ENCODE peak calls at places on chromosomes 7 and 10, in nine cellular contexts. L is cardiac fibroblast, X is body of pancreas, S is esophagus squamous epithelium, O is AG04450, G is HL-60, M is dorsolateral prefrontal cortex, R is left lung, D is breast epithelium. N is an unnamed sample.

GRCh38 chr7:106927541-106927940 is 62.5 kb downstream of the PIK3CG start:
- DNase-seq in L (no peak), X (no peak), S (no peak), O (no peak), G (no peak), M (no peak), R (no peak), D (no peak), N (no peak)

GRCh38 chr7:80929619-80930018 is 10.8 kb upstream of the SEMA3C start:
- DNase-seq in L (no peak), X (no peak), S (no peak), O (no peak), G (no peak), M (no peak), R (no peak), D (no peak), N (no peak)

GRCh38 chr10:97640868-97641811 is 669 bp downstream of the PI4K2A start:
- DNase-seq in L (peak), X (peak), S (no peak), O (peak), G (peak), M (peak), R (no peak), D (no peak), N (peak)

GRCh38 chr7:45033261-45033930 is 33.4 kb downstream of the CCM2 start:
- DNase-seq in L (no peak), X (no peak), S (no peak), O (no peak), G (no peak), M (no peak), R (no peak), D (no peak), N (peak)

GRCh38 chr7:50555594-50556140 is 9.5 kb downstream of the DDC start:
- DNase-seq in L (no peak), X (no peak), S (no peak), O (no peak), G (no peak), M (no peak), R (no peak), D (no peak), N (no peak)

GRCh38 chr7:25857376-25858067 is 294.5 kb upstream of the NFE2L3 start:
- DNase-seq in L (peak), X (peak), S (no peak), O (no peak), G (peak), M (no peak), R (no peak), D (no peak), N (peak)

GRCh38 chr10:95559466-95559865 is 1.7 kb downstream of the SORBS1 start:
- DNase-seq in L (no peak), X (no peak), S (no peak), O (no peak), G (no peak), M (no peak), R (no peak), D (no peak), N (no peak)

GRCh38 chr10:89062861-89063260 is 72.3 kb downstream of the FAS start:
- DNase-seq in L (peak), X (no peak), S (no peak), O (no peak), G (no peak), M (no peak), R (no peak), D (no peak), N (no peak)

GRCh38 chr10:78332013-78332412 is 298.4 kb downstream of the RPS24 start:
- DNase-seq in L (no peak), X (peak), S (no peak), O (no peak), G (no peak), M (no peak), R (no peak), D (no peak), N (no peak)

GRCh38 chr7:66250711-66251110 is 45.6 kb downstream of the TPST1 start:
- DNase-seq in L (peak), X (no peak), S (no peak), O (peak), G (no peak), M (no peak), R (no peak), D (no peak), N (peak)

GRCh38 chr7:50303894-50304157 is 690 bp upstream of the IKZF1 start:
- DNase-seq in L (no peak), X (no peak), S (no peak), O (no peak), G (no peak), M (no peak), R (peak), D (no peak), N (peak)

GRCh38 chr10:85789125-85789524 is 577.5 kb downstream of the GRID1 start:
- DNase-seq in L (no peak), X (no peak), S (no peak), O (no peak), G (no peak), M (no peak), R (no peak), D (no peak), N (no peak)

GRCh38 chr10:78081292-78081691 is 47.6 kb downstream of the RPS24 start:
- DNase-seq in L (no peak), X (no peak), S (no peak), O (no peak), G (no peak), M (no peak), R (no peak), D (no peak), N (no peak)

GRCh38 chr10:33381391-33381790 is 46.9 kb upstream of the NRP1 start:
- DNase-seq in L (no peak), X (no peak), S (no peak), O (no peak), G (no peak), M (no peak), R (no peak), D (no peak), N (no peak)

GRCh38 chr10:97171001-97171400 is 14.8 kb downstream of the SLIT1 start:
- DNase-seq in L (no peak), X (no peak), S (no peak), O (no peak), G (no peak), M (peak), R (no peak), D (no peak), N (no peak)

GRCh38 chr7:103343758-103344452 is 662 bp downstream of the DNAJC2 start:
- DNase-seq in L (peak), X (peak), S (no peak), O (no peak), G (peak), M (no peak), R (no peak), D (no peak), N (peak)

GRCh38 chr10:94397549-94398370 is 4.6 kb upstream of the TBC1D12 start:
- DNase-seq in L (peak), X (no peak), S (no peak), O (no peak), G (no peak), M (no peak), R (no peak), D (no peak), N (no peak)

GRCh38 chr10:125192620-125193019 is 32.3 kb upstream of the CTBP2 start:
- DNase-seq in L (no peak), X (no peak), S (no peak), O (no peak), G (no peak), M (no peak), R (no peak), D (no peak), N (no peak)

GRCh38 chr7:114370177-114370576 is 44.4 kb upstream of the FOXP2 start:
- DNase-seq in L (no peak), X (no peak), S (no peak), O (no peak), G (no peak), M (no peak), R (no peak), D (no peak), N (no peak)

GRCh38 chr10:3435671-3436070 is 263.1 kb upstream of the PITRM1 start:
- DNase-seq in L (peak), X (no peak), S (no peak), O (no peak), G (no peak), M (no peak), R (no peak), D (no peak), N (no peak)

GRCh38 chr7:28778781-28779180 is 179.3 kb downstream of the TRIL start:
- DNase-seq in L (peak), X (no peak), S (no peak), O (no peak), G (no peak), M (no peak), R (no peak), D (no peak), N (no peak)

GRCh38 chr10:11170993-11171416 is 153.3 kb downstream of the CELF2 start:
- DNase-seq in L (no peak), X (no peak), S (no peak), O (no peak), G (peak), M (no peak), R (no peak), D (no peak), N (peak)

GRCh38 chr10:11167233-11167979 is 149.7 kb downstream of the CELF2 start:
- DNase-seq in L (no peak), X (no peak), S (no peak), O (no peak), G (no peak), M (no peak), R (no peak), D (no peak), N (no peak)

GRCh38 chr10:11173062-11173461 is 155.4 kb downstream of the CELF2 start:
- DNase-seq in L (no peak), X (no peak), S (no peak), O (no peak), G (no peak), M (no peak), R (no peak), D (no peak), N (no peak)

GRCh38 chr10:11168423-11169100 is 150.9 kb downstream of the CELF2 start:
- DNase-seq in L (no peak), X (no peak), S (no peak), O (no peak), G (no peak), M (no peak), R (no peak), D (no peak), N (no peak)

GRCh38 chr10:11171452-11171851 is 153.8 kb downstream of the CELF2 start:
- DNase-seq in L (no peak), X (no peak), S (no peak), O (no peak), G (no peak), M (no peak), R (no peak), D (no peak), N (no peak)
- H3K4me3 ChIP-seq in L (no peak), X (no peak), S (peak), O (no peak), G (no peak), M (peak), R (peak), D (no peak), N (peak)

DNA sequence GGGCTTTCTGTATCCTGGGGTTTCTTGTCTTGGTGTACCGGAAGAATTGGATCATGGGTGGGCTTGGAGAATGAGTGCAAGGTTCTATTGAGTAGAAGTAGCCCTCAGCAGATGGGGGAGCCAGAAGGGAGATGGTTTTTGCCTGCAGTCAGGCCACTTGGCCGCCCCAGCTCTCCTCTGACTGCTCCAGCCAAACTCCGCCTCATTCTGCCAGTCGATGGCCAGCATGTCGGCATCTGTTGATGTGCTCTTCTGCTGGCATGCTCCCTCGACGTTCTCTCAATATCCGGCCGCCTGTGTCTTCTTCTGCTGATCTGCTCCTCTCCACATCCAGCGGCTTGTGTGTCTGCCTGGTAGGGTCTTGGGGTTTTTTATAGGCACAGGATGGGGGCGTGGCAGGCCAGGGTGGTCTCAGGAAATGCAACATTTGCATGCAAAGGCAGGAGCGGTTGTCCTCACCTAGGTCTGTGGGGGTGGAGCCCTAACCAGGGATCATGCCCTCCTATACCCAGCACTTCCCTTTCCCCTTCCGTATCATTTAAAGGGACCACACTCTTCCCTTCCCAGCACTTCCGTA is 40.2 kb upstream of the TNS3 start:
- DNase-seq in L (no peak), X (no peak), S (no peak), O (no peak), G (no peak), M (no peak), R (no peak), D (no peak), N (no peak)
- H3K4me3 ChIP-seq in L (no peak), X (no peak), S (no peak), O (no peak), G (no peak), M (no peak), R (no peak), D (no peak), N (no peak)

DNA sequence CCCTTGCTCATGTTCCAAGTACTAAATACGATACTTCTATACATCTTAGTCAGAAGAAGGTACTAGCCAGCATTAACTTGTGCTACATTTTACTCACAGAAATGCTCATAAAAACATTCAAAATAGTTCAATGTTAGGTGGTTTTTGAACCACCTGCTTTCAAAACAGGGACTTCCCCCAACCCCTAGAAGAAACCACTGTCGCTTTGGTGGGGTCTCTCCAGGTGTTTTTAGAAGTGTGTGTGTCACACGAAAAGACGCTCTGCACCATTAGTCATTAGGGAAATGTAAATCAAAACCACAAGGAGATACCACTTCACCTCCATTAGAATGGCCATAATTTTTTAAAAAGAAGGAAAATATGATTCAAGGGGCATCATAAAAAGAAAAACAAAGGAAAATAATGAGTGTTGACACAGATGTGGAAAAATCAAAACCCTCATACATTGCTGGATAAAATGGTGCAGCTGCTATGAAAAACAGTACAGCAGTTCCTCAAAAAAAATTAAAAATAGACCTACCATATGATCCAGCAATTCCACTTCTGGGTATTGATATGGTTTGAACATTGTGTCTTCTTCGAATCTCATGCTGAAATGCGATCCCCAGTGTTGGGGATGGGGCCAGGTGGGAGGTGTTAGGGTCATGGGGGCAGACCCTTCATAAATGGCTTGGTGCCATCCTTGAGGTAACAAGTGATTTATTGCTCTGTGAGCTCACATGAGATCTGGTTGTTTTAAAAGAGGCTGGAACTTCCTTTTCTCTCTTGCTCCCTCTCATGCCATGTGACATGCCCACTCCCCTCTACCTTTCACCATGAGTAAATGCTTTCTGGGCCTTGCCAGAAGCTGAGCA is 74.2 kb downstream of the MALSU1 start:
- DNase-seq in L (no peak), X (no peak), S (no peak), O (no peak), G (peak), M (no peak), R (no peak), D (no peak), N (peak)
- H3K4me3 ChIP-seq in L (no peak), X (no peak), S (no peak), O (no peak), G (no peak), M (no peak), R (no peak), D (no peak), N (no peak)

GRCh38 chr7:27238979-27239779 is 3.4 kb upstream of the EVX1 start:
- DNase-seq in L (no peak), X (no peak), S (no peak), O (no peak), G (no peak), M (no peak), R (no peak), D (no peak), N (no peak)
- H3K4me3 ChIP-seq in L (no peak), X (no peak), S (peak), O (no peak), G (peak), M (peak), R (no peak), D (peak), N (no peak)

GRCh38 chr10:119489572-119490326 is 52.8 kb downstream of the RGS10 start:
- DNase-seq in L (peak), X (peak), S (no peak), O (no peak), G (peak), M (no peak), R (peak), D (no peak), N (peak)
- H3K4me3 ChIP-seq in L (peak), X (no peak), S (peak), O (peak), G (peak), M (no peak), R (peak), D (peak), N (peak)

DNA sequence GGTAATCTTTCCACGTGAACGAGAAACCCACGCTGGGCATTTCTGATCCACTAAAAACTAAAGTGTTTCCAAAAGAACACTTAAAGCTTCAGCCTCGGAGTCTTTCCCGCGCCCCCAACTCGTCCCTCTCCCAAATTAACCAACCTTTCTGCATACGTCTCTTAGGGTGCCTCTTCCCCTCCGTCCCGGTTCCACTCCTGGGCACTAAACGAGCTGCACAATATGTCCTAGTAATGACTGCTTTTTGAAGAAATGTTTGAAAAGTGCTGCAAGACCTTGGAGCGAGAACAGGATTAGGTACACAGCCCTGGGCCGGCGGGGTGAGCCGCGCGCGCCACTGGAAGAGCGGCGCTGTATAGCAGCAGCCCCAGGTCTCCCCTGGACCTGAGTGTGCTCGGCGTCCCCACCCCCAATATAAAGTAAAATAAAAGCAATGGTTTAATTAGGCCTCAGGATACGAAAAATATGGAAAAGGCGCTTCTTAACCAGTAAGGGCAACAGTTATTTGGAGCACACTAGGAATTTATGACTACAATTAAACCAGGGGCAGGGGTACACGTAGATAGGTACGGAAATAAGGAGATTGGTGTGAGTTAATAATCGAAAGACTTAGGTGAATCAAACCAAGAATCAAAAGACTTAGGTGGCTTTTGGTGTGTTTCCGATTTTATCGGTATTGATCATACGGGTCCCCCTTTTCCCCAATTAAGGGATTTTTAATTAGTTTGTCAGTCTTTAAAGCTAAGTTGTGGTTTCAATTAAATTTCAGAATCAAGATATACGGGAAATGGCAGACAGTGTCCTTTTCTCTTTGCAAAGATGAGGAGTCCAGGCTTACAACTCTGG is 1.9 kb downstream of the TET1 start:
- DNase-seq in L (no peak), X (no peak), S (no peak), O (no peak), G (no peak), M (no peak), R (no peak), D (no peak), N (no peak)
- H3K4me3 ChIP-seq in L (peak), X (no peak), S (peak), O (peak), G (no peak), M (peak), R (peak), D (peak), N (no peak)